ENCODE peak calls at places on chromosome 19, in seven cellular contexts. J, N, L, D, T, R and P are unnamed samples.

GRCh38 chr19:10332158-10332964 is 968 bp downstream of the RAVER1 start:
- DNase-seq in J (no peak), N (no peak), L (no peak), D (no peak), T (no peak), R (no peak), P (no peak)

GRCh38 chr19:3095375-3096191 is 1.4 kb downstream of the GNA11 start:
- DNase-seq in J (peak), N (peak), L (no peak), D (no peak), T (no peak), R (no peak), P (no peak)

GRCh38 chr19:33280351-33280921 is 21.9 kb downstream of the CEBPA start:
- DNase-seq in J (no peak), N (no peak), L (no peak), D (no peak), T (no peak), R (no peak), P (peak)

GRCh38 chr19:33814181-33815165 is 17.8 kb downstream of the KCTD15 start:
- DNase-seq in J (no peak), N (no peak), L (peak), D (no peak), T (no peak), R (no peak), P (no peak)

GRCh38 chr19:42200116-42200740 is 17.2 kb downstream of the DEDD2 start:
- DNase-seq in J (no peak), N (no peak), L (no peak), D (no peak), T (no peak), R (no peak), P (no peak)

GRCh38 chr19:18386543-18387251 is 739 bp downstream of the GDF15 start:
- DNase-seq in J (no peak), N (no peak), L (no peak), D (no peak), T (peak), R (no peak), P (no peak)

GRCh38 chr19:23799321-23799720 is 40.6 kb upstream of the ZNF681 start:
- DNase-seq in J (no peak), N (no peak), L (no peak), D (no peak), T (no peak), R (no peak), P (no peak)

GRCh38 chr19:7500811-7501450 is 12.1 kb upstream of the PEX11G start:
- DNase-seq in J (peak), N (peak), L (peak), D (peak), T (peak), R (no peak), P (no peak)

GRCh38 chr19:41599175-41599966 is 23.4 kb downstream of the CEACAM21 start:
- DNase-seq in J (no peak), N (peak), L (no peak), D (no peak), T (no peak), R (no peak), P (no peak)

GRCh38 chr19:16066611-16067104 is 9.6 kb upstream of the TPM4 start:
- DNase-seq in J (peak), N (no peak), L (peak), D (peak), T (peak), R (no peak), P (peak)

GRCh38 chr19:3142292-3142670 is 6.4 kb downstream of the GNA15 start:
- DNase-seq in J (no peak), N (no peak), L (no peak), D (peak), T (peak), R (peak), P (no peak)

GRCh38 chr19:46429999-46430398 is 1.3 kb upstream of the PNMA8C start:
- DNase-seq in J (no peak), N (no peak), L (no peak), D (no peak), T (no peak), R (no peak), P (no peak)

GRCh38 chr19:3543150-3544053 is 4.4 kb downstream of the TEKTIP1 start:
- DNase-seq in J (no peak), N (no peak), L (no peak), D (no peak), T (no peak), R (no peak), P (no peak)

DNA sequence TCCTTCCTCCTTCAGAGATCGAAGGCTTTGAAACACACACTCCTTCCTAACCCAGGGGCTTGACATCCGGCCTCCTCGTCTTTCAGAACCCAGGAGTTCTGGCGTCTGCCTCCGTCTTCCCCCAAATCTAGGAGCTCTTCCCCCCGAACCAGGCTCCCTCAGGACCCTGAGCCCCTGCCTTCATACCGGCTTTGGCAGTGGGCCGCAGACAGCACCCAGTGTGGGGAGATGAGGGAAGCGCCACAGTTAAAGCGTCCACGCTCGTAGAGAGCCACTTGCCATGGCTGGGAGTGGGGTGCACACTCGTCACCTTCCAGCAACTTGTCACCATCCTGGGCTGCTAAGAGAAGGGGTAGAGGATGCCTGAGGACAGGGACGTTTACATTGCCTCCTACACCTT is 3.9 kb upstream of the KLK1 start:
- DNase-seq in J (no peak), N (no peak), L (no peak), D (no peak), T (no peak), R (no peak), P (no peak)
- TF ChIP-seq REST in J (no peak), N (no peak), L (no peak), D (no peak), T (no peak), R (no peak), P (no peak)

DNA sequence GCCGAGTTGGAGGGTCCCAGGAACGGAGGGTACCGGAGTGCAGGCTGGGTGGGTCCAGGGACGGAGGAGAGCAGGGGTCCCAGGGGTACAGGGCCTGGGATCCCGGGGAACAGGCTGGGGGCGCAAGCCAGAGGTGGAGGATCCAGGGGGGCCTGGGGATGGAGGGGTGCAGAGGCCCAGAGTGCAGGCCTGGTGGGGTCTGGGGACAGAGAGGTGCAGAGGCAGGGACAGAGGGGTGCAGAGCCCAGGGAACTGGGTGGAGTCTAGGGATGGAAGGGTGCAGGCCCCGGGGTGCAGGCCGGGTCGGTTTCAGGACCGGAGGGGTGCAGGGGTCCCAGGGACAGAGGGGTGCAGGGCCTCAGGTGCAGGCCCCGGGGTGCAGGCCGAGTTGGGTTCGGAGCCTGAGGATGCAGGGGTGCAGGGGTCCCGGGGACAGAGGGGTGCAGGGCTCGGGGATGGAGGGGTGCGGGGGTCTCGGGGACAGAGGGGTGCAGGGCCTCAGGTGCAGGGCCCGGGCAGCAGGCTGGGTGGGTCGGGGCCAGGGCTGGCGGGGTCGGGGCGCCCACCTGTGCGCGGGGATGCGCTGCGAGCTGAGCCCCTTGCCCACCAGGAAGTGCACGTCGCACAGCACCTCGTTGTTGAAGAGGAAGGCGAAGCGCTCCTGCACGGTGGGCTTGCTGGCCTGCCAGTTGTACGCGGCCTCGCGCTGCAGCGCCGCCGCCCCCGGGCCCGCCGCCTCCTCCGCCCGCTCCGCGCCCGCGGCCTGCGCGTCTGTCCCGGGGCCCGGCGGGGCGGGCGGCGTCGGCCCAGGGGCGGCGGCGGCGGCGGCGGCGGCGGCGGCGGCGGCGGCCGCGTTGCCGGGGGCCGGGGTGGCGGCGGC is 543 bp downstream of the BTBD2 start:
- DNase-seq in J (peak), N (peak), L (peak), D (no peak), T (no peak), R (no peak), P (peak)
- TF ChIP-seq REST in J (no peak), N (no peak), L (no peak), D (no peak), T (no peak), R (no peak), P (no peak)

GRCh38 chr19:32241957-32242710 is 103.3 kb upstream of the ZNF507 start:
- DNase-seq in J (no peak), N (no peak), L (no peak), D (no peak), T (no peak), R (no peak), P (no peak)
- TF ChIP-seq REST in J (no peak), N (no peak), L (no peak), D (no peak), T (no peak), R (no peak), P (no peak)

GRCh38 chr19:22783651-22784050 is 300 bp downstream of the ZNF99 start:
- DNase-seq in J (no peak), N (no peak), L (no peak), D (no peak), T (no peak), R (no peak), P (no peak)
- TF ChIP-seq REST in J (no peak), N (no peak), L (no peak), D (no peak), T (no peak), R (no peak), P (no peak)

GRCh38 chr19:27844261-27844660 is 1368.7 kb downstream of the UQCRFS1 start:
- DNase-seq in J (no peak), N (no peak), L (no peak), D (no peak), T (no peak), R (no peak), P (no peak)
- TF ChIP-seq REST in J (no peak), N (no peak), L (no peak), D (no peak), T (no peak), R (no peak), P (no peak)

GRCh38 chr19:315811-316210 is 24.6 kb upstream of the PLPP2 start:
- DNase-seq in J (no peak), N (no peak), L (no peak), D (no peak), T (no peak), R (no peak), P (no peak)

GRCh38 chr19:310781-311496 is 19.7 kb upstream of the PLPP2 start:
- DNase-seq in J (no peak), N (no peak), L (peak), D (no peak), T (no peak), R (no peak), P (no peak)

GRCh38 chr19:313169-313987 is 22.2 kb upstream of the PLPP2 start:
- DNase-seq in J (no peak), N (no peak), L (no peak), D (no peak), T (no peak), R (no peak), P (no peak)

GRCh38 chr19:311813-312261 is 20.6 kb upstream of the PLPP2 start:
- DNase-seq in J (no peak), N (no peak), L (no peak), D (no peak), T (no peak), R (no peak), P (no peak)

GRCh38 chr19:313988-314815 is 23.0 kb upstream of the PLPP2 start:
- DNase-seq in J (no peak), N (no peak), L (no peak), D (no peak), T (no peak), R (no peak), P (no peak)
- TF ChIP-seq REST in J (no peak), N (no peak), L (no peak), D (no peak), T (no peak), R (no peak), P (no peak)

GRCh38 chr19:56167064-56167578 is 8.7 kb upstream of the GALP start:
- DNase-seq in J (peak), N (peak), L (no peak), D (no peak), T (no peak), R (no peak), P (no peak)
- TF ChIP-seq REST in J (peak), N (peak), L (peak), D (peak), T (peak), R (peak), P (peak)

GRCh38 chr19:12864721-12865715 is 16.2 kb downstream of the DNASE2 start:
- DNase-seq in J (no peak), N (no peak), L (no peak), D (no peak), T (no peak), R (no peak), P (no peak)

GRCh38 chr19:12865746-12866415 is 15.4 kb downstream of the DNASE2 start:
- DNase-seq in J (no peak), N (peak), L (no peak), D (no peak), T (no peak), R (no peak), P (no peak)

GRCh38 chr19:12868540-12869112 is 12.6 kb downstream of the DNASE2 start:
- DNase-seq in J (peak), N (peak), L (peak), D (no peak), T (peak), R (no peak), P (no peak)

GRCh38 chr19:12866416-12867119 is 14.7 kb downstream of the DNASE2 start:
- DNase-seq in J (peak), N (peak), L (no peak), D (no peak), T (no peak), R (no peak), P (no peak)

DNA sequence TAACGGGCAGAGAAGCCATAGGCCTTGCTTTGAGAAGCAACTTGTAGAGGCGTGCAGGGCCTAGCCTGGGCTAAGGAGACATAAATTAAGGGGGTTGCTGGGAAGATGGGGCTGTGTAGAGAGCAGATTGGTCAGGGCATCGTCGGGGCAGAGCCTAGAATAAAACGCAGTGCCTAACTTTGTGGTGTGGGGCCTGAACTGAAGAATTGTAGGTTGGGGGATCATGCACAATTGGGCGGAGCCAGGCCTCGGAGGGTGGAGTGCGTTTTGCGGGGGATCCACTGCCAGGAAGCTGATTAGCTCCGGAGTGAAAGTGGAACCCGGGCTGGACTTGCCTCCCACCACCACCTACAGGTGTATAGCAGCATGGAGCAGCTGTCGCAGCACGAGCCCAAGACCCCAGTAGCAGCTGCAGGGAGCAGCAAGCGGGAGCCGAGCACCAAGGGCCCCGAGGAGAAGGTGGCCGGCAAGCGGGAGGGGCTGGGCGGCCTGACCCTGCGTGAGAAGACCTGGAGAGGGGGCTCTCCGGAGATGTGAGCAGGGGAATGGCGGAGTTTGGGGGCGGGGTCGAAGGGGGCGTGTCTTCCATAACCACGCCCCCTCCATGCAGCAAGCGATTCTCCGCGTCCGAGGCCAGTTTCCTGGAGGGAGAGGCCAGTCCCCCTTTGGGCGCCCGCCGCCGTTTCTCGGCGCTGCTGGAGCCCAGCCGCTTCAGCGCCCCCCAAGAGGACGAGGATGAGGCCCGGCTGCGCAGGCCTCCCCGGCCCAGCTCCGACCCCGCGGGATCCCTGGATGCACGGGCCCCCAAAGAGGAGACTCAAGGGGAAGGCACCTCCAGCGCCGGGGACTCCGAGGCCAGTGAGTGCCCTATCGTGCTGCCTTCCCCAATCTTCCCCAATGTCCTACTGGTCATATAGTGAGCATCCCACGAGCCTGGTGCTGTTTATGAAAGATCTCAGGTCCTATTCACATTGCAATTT is 13.8 kb downstream of the DNASE2 start:
- DNase-seq in J (peak), N (peak), L (peak), D (no peak), T (peak), R (no peak), P (no peak)
- TF ChIP-seq REST in J (peak), N (no peak), L (no peak), D (no peak), T (no peak), R (no peak), P (no peak)